ENCODE peak calls at places on chromosomes 5 and 9, in five cellular contexts. G, N, T, J and X are unnamed samples.

GRCh38 chr5:153256-153655 is 38.0 kb upstream of the LRRC14B start:
- DNase-seq in G (no peak), N (no peak), T (no peak), J (peak), X (no peak)

GRCh38 chr9:136084191-136084944 is 10.7 kb downstream of the NACC2 start:
- DNase-seq in G (no peak), N (no peak), T (no peak), J (no peak), X (no peak)

GRCh38 chr9:92496401-92496800 is 14.1 kb upstream of the ASPN start:
- DNase-seq in G (no peak), N (no peak), T (no peak), J (no peak), X (no peak)

GRCh38 chr9:71384343-71384742 is 262.9 kb upstream of the TRPM3 start:
- DNase-seq in G (no peak), N (no peak), T (no peak), J (no peak), X (no peak)

GRCh38 chr9:114694146-114694545 is 12.2 kb upstream of the TEX48 start:
- DNase-seq in G (no peak), N (no peak), T (no peak), J (no peak), X (no peak)

GRCh38 chr5:131107128-131107527 is 57.9 kb downstream of the HINT1 start:
- DNase-seq in G (no peak), N (no peak), T (no peak), J (no peak), X (no peak)

GRCh38 chr5:167982-168660 is 23.2 kb upstream of the LRRC14B start:
- DNase-seq in G (peak), N (peak), T (no peak), J (peak), X (no peak)

GRCh38 chr5:136374003-136374402 is 8.7 kb upstream of the TRPC7 start:
- DNase-seq in G (no peak), N (peak), T (no peak), J (peak), X (peak)

GRCh38 chr5:91955610-91956009 is 572.5 kb upstream of the ARRDC3 start:
- DNase-seq in G (no peak), N (no peak), T (no peak), J (no peak), X (no peak)

GRCh38 chr5:157558681-157559080 is 16.9 kb downstream of the ADAM19 start:
- DNase-seq in G (no peak), N (no peak), T (no peak), J (no peak), X (no peak)

GRCh38 chr9:86700601-86701000 is 246.7 kb downstream of the GAS1 start:
- DNase-seq in G (peak), N (no peak), T (no peak), J (peak), X (no peak)

GRCh38 chr5:61313960-61314681 is 17.9 kb upstream of the ZSWIM6 start:
- DNase-seq in G (no peak), N (peak), T (no peak), J (peak), X (no peak)

GRCh38 chr5:154485092-154485491 is 7.1 kb upstream of the HAND1 start:
- DNase-seq in G (no peak), N (no peak), T (no peak), J (no peak), X (no peak)

GRCh38 chr5:37696190-37697021 is 143.4 kb downstream of the GDNF start:
- DNase-seq in G (no peak), N (peak), T (no peak), J (peak), X (no peak)

GRCh38 chr9:109186857-109187256 is 19.8 kb upstream of the FRRS1L start:
- DNase-seq in G (no peak), N (no peak), T (no peak), J (no peak), X (no peak)

GRCh38 chr5:168706655-168707069 is 127.5 kb upstream of the PANK3 start:
- DNase-seq in G (no peak), N (peak), T (no peak), J (peak), X (peak)

GRCh38 chr5:56608216-56608925 is 207.0 kb upstream of the MAP3K1 start:
- DNase-seq in G (no peak), N (no peak), T (no peak), J (peak), X (no peak)
- H3K4me3 ChIP-seq in G (no peak), N (no peak), T (no peak), J (no peak), X (no peak)

DNA sequence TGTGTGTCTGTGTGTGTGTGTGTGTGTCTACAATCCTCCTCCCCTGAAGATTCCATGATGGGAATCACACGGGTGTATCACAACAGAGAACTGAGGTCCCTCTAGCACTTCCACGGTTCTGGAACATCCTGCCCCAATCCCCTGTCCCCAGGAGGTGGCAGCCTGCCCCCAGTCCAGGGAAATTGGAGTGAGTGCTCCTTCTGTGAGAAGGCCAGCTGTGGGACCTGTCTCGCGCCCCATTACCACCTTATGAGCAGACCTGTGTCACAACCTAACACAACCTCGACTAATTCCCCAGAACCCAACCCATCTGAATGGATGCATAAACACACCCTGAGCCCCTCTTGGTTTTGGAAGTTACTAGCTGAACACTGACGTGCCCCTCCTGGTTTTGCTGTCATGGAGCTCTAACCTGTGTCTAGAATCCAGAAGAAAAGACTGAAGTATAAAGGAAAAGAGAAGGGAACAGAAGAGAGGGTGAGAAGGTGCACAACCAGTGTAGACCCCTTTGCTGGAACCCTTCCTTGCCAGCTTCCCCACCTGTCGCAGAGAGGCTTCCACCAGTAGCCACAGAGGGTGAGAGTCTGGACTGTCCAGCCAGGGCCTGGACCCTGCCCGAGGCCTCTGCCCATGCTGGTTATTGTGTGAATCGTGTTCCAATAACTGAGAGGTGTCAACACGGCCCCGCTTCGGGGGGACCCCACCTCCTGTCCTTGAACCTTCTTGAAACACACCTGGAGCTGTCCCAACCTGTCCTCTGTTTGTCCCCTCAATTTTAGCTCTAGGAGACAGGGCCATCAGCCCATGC is 3.4 kb downstream of the BTNL9 start:
- DNase-seq in G (no peak), N (no peak), T (no peak), J (no peak), X (peak)
- TF ChIP-seq CTCF in G (peak), N (no peak), T (peak), J (no peak), X (peak)

DNA sequence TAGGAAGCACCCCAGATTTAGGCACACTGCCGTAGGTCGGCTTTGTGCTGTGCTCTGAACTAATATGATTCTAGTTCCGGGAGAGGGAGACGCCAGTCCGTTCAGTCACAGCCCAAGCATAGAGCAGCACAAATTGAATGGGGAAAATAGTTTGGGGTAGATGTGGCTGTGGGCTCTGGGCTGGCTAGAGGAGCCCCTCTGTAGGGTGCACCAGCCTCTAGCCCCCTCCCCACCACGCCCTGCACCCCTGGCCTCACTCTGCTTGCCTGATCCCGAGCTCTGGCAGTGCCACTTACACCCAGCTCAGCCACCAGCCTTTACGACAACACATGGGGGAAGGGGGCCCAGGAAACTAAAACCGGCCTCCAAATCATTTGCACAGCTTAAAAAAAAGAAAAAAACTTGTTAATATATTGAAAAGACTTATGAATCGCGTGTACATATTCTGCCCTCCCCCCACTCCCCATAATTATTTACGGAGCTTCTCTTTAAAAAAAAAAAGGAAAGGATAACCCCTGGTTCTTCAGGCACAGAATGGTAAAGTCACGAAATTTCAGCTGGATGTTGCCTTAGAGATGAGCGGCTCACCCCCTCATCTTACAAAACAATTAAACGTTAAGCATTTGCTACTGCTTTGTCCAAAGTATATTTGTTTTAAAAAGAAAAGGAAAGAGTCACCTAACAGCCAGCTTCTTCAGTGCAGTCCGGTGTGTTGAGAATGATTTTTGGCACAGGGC is 3.4 kb downstream of the LMX1B start:
- DNase-seq in G (no peak), N (no peak), T (no peak), J (no peak), X (no peak)
- H3K4me3 ChIP-seq in G (no peak), N (no peak), T (no peak), J (no peak), X (no peak)

GRCh38 chr9:12882430-12882829 is 107.6 kb downstream of the LURAP1L start:
- DNase-seq in G (no peak), N (peak), T (no peak), J (peak), X (no peak)

GRCh38 chr9:12889402-12890106 is 114.7 kb downstream of the LURAP1L start:
- DNase-seq in G (no peak), N (no peak), T (no peak), J (peak), X (no peak)

GRCh38 chr9:12880406-12881016 is 105.7 kb downstream of the LURAP1L start:
- DNase-seq in G (no peak), N (no peak), T (no peak), J (peak), X (no peak)

DNA sequence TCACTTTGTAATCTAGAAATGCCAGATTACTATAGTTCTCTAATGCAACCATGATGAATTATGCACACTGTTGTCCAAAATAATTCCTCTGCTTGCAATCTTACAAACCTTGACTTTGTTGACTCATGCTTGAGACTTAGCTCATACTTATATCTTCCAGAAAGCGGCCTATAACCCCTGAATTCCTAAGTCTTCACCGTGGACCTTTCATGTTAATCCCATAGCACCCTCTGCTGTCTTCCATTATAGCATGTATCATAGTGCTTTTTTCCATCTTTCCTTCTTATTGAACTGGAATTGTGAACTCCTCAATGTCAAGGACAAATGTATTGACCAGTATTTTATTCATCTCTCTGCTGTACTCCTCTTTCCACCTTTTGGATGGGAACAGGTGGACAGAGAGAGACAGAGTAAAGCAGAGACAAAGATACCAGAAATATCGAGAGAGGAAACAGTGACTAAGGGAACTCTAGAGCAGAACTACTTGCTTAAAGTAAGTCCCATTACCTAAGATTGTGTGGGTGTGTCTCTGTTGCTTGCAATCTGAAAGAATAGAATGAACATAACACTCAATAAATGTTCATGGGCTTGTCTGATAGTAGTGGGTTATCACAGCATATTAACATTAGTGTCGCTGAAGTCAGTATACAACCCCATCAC is 110.0 kb downstream of the LURAP1L start:
- DNase-seq in G (no peak), N (peak), T (no peak), J (peak), X (peak)
- TF ChIP-seq CTCF in G (peak), N (peak), T (peak), J (peak), X (peak)

DNA sequence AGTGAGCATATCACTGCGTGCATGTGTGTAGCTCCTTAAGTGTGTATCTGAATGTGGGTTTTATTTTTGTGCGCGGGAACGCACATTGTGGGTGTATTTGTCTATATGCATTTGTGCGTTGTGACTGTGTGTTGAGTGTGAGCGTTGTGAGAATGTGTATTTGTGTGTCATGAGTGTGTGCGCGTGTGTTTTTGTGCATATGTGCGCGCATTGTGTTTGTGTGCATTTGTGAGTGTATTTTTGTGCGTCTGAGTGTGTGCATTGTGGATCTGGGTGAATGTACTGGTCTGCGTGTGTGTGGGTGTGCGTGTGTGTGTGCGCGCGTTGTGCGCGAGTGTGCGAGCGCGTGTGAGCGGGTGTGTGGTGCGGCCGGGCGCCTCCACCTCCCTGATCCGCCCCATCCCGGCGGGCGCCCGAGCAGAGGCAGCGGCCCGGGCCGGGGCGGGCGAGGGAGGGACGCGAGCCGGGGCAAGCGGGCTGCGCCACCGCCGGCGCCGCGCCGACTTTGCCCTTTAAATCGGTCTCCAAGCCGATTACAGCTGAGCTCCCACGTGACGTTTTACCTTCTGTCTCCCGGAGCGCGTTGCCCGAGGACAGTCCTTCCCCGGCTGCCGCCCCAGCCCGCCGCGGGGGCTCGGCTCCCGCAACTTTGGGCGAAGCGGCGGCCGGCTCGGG is at the start of gene RASGRF2:
- DNase-seq in G (peak), N (peak), T (no peak), J (peak), X (no peak)
- H3K4me3 ChIP-seq in G (peak), N (peak), T (no peak), J (peak), X (no peak)

DNA sequence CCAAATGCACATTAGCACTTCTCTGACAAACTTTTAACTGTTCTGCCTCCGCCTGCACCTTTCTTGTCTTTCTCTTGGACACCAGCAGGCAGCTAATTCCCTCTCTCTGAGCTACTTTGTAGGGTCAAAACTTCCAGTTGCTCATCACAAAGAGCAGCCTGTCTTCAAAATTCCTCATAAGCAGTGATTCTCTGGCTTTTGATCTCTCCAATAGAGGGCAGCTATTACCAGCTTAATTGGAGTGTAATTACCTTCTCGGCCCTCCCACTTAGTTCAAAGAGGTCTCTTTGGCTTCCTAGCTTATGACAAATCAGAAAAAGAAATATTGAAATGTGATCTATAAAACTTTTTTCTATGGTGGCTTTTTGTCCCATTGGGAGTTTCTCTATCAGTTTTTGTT is 43.6 kb upstream of the RAD23B start:
- DNase-seq in G (no peak), N (peak), T (no peak), J (peak), X (peak)
- TF ChIP-seq CTCF in G (peak), N (peak), T (peak), J (peak), X (peak)

GRCh38 chr9:87702921-87703320 is 23.0 kb upstream of the CTSL start:
- DNase-seq in G (no peak), N (no peak), T (no peak), J (no peak), X (no peak)

GRCh38 chr9:87704342-87704741 is 21.6 kb upstream of the CTSL start:
- DNase-seq in G (no peak), N (no peak), T (no peak), J (no peak), X (no peak)

GRCh38 chr9:87701491-87701890 is 24.4 kb upstream of the CTSL start:
- DNase-seq in G (no peak), N (no peak), T (no peak), J (no peak), X (no peak)

GRCh38 chr9:87701931-87702421 is 23.9 kb upstream of the CTSL start:
- DNase-seq in G (no peak), N (no peak), T (no peak), J (peak), X (no peak)

DNA sequence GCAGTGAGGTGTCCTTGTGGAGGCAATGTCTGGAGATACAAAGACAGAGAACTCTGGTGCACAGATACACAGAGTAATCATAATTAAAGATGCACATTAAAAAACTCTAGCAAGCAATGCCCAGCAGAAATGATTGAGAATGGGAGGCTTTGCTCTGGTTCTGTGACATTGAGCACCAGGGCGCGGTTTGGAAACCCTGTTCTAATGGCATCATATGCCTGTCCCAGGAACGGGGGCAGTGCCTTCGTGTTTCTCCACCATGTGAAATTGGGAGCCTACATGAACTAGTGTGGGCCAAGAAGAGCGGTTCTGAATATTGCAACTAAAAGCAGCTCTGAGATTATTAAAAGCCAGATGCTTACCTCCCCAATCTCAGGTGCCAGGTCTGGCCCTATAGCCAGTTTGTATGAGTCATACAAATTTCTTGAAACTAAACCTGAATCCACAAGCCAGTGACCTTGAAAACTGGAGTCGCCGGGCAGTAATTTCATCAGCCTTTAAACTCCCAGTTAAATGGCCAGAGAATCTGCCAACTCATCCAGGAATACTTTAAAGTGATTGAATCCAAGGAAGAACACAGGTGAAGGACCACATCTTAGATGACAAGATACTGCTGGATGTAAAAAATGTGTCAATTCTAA is 22.2 kb upstream of the CTSL start:
- DNase-seq in G (no peak), N (no peak), T (no peak), J (no peak), X (no peak)
- H3K4me3 ChIP-seq in G (no peak), N (no peak), T (no peak), J (no peak), X (no peak)

DNA sequence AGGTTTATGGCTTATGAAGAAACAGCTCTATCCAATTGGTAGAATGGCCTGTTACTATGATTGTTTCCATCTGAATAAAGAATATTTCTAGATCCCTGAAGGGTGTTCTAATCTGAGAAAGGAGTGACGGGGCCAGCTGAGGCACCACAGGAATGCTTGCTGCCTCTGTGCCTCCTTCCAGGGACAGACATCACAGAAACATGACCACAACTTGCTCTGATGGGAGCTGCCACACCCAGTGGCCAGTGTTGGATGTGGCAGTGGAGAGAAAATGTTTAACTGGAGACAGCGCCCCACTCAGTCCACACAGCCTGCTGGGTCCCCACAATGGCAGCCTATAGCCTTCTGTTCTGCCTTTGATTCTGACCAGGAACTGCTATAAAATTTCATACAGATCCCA is 38.6 kb upstream of the TESK1 start:
- DNase-seq in G (peak), N (peak), T (no peak), J (no peak), X (no peak)
- TF ChIP-seq CTCF in G (peak), N (no peak), T (no peak), J (no peak), X (no peak)

GRCh38 chr5:172864747-172865146 is 30.7 kb downstream of the ERGIC1 start:
- DNase-seq in G (no peak), N (peak), T (no peak), J (peak), X (no peak)
- H3K4me3 ChIP-seq in G (no peak), N (no peak), T (no peak), J (no peak), X (no peak)